ENCODE peak calls at places on chromosomes 11 and 22, in four cellular contexts. T is NCI-H1417 treated with DMSO at 0.1 percent for 48 hours, L is HFF-Myc, X is heart right ventricle. U is an unnamed sample.

GRCh38 chr22:42343136-42343484 is 72.7 kb upstream of the TCF20 start:
- DNase-seq in X (no peak), T (no peak), L (no peak), U (no peak)

GRCh38 chr22:21642584-21643448 is 714 bp downstream of the SDF2L1 start:
- DNase-seq in X (no peak), L (no peak), T (no peak), U (peak)

GRCh38 chr11:65786008-65786785 is 666 bp upstream of the OVOL1 start:
- DNase-seq in X (no peak), L (no peak), T (no peak), U (no peak)

GRCh38 chr11:73140213-73141030 is 1.7 kb downstream of the FCHSD2 start:
- DNase-seq in L (no peak), X (peak), T (peak), U (peak)

GRCh38 chr11:120217941-120218694 is 7.3 kb downstream of the OAF start:
- DNase-seq in X (no peak), T (no peak), L (no peak), U (no peak)

GRCh38 chr11:124301482-124301881 is 12.3 kb downstream of the OR8D1 start:
- DNase-seq in X (no peak), T (no peak), L (no peak), U (no peak)

GRCh38 chr11:121722431-121723256 is 269.9 kb upstream of the SORL1-AS1 start:
- DNase-seq in T (peak), X (peak), L (peak), U (peak)

GRCh38 chr22:42685941-42686666 is 34.6 kb downstream of the A4GALT start:
- DNase-seq in T (no peak), X (peak), L (no peak), U (peak)

U was measured in Right ventricle myocardium superior.